ENCODE peak calls at places on chromosomes 7 and 10, in six cellular contexts. One of them, this sample, is unnamed.

GRCh38 chr10:110326351-110327032 is 21.8 kb upstream of the SMNDC1 start:
- DNase-seq in A549: no peak
- DNase-seq in T-helper 9 cell: no peak
- DNase-seq in effector memory CD4-positive, alpha-beta T cell: no peak
- DNase-seq in lower lobe of right lung: no peak
- DNase-seq in putamen: no peak
- DNase-seq in this sample: no peak

GRCh38 chr10:96610817-96611216 is 24.0 kb upstream of the TM9SF3 start:
- DNase-seq in T-helper 9 cell: no peak
- DNase-seq in putamen: no peak
- DNase-seq in lower lobe of right lung: no peak
- DNase-seq in effector memory CD4-positive, alpha-beta T cell: no peak
- DNase-seq in A549: no peak
- DNase-seq in this sample: no peak

GRCh38 chr10:102243304-102243703 is 2.0 kb upstream of the PITX3 start:
- DNase-seq in putamen: no peak
- DNase-seq in lower lobe of right lung: no peak
- DNase-seq in A549: no peak
- DNase-seq in effector memory CD4-positive, alpha-beta T cell: no peak
- DNase-seq in T-helper 9 cell: no peak
- DNase-seq in this sample: no peak

GRCh38 chr7:93146465-93147127 is 1.6 kb downstream of the SAMD9L start:
- DNase-seq in effector memory CD4-positive, alpha-beta T cell: no peak
- DNase-seq in lower lobe of right lung: no peak
- DNase-seq in A549: no peak
- DNase-seq in putamen: no peak
- DNase-seq in T-helper 9 cell: no peak
- DNase-seq in this sample: no peak

GRCh38 chr7:101882595-101883564 is 65.5 kb downstream of the CUX1 start:
- DNase-seq in A549: peak; percentile 100
- DNase-seq in putamen: peak; percentile 58
- DNase-seq in T-helper 9 cell: no peak
- DNase-seq in effector memory CD4-positive, alpha-beta T cell: no peak
- DNase-seq in lower lobe of right lung: peak; percentile 77
- DNase-seq in this sample: peak; percentile 90

GRCh38 chr10:3500408-3500856 is 284.6 kb downstream of the KLF6 start:
- DNase-seq in T-helper 9 cell: no peak
- DNase-seq in putamen: peak; percentile 82
- DNase-seq in effector memory CD4-positive, alpha-beta T cell: no peak
- DNase-seq in A549: peak; percentile 98
- DNase-seq in lower lobe of right lung: peak; percentile 77
- DNase-seq in this sample: peak; percentile 62

GRCh38 chr10:76251773-76252617 is 820.6 kb downstream of the LRMDA start:
- DNase-seq in putamen: no peak
- DNase-seq in A549: no peak
- DNase-seq in lower lobe of right lung: peak; percentile 49
- DNase-seq in T-helper 9 cell: no peak
- DNase-seq in effector memory CD4-positive, alpha-beta T cell: no peak
- DNase-seq in this sample: peak; percentile 65

GRCh38 chr10:98041352-98042043 is 11.1 kb upstream of the CRTAC1 start:
- DNase-seq in T-helper 9 cell: peak; percentile 17
- DNase-seq in effector memory CD4-positive, alpha-beta T cell: peak; percentile 13
- DNase-seq in putamen: peak; percentile 63
- DNase-seq in lower lobe of right lung: peak; percentile 68
- DNase-seq in A549: peak; percentile 72
- DNase-seq in this sample: peak; percentile 69

GRCh38 chr10:2225609-2226008 is 488.3 kb upstream of the ADARB2 start:
- DNase-seq in A549: no peak
- DNase-seq in T-helper 9 cell: no peak
- DNase-seq in putamen: no peak
- DNase-seq in lower lobe of right lung: no peak
- DNase-seq in effector memory CD4-positive, alpha-beta T cell: no peak
- DNase-seq in this sample: no peak

GRCh38 chr7:133796778-133797177 is 330.4 kb upstream of the LRGUK start:
- DNase-seq in T-helper 9 cell: no peak
- DNase-seq in A549: no peak
- DNase-seq in putamen: no peak
- DNase-seq in lower lobe of right lung: no peak
- DNase-seq in effector memory CD4-positive, alpha-beta T cell: no peak
- DNase-seq in this sample: no peak

GRCh38 chr10:50794490-50794889 is 54.8 kb downstream of the ASAH2B start:
- DNase-seq in putamen: no peak
- DNase-seq in lower lobe of right lung: no peak
- DNase-seq in T-helper 9 cell: no peak
- DNase-seq in A549: no peak
- DNase-seq in effector memory CD4-positive, alpha-beta T cell: no peak
- DNase-seq in this sample: peak; percentile 26

GRCh38 chr10:17742918-17743317 is 9.1 kb upstream of the TMEM236 start:
- DNase-seq in putamen: peak; percentile 43
- DNase-seq in T-helper 9 cell: peak; percentile 65
- DNase-seq in A549: peak; percentile 65
- DNase-seq in lower lobe of right lung: peak; percentile 70
- DNase-seq in effector memory CD4-positive, alpha-beta T cell: peak; percentile 60
- DNase-seq in this sample: peak; percentile 71